ENCODE peak calls at places on chromosomes 6 and 20, in five cellular contexts. U, N, S, B and I are unnamed samples.

GRCh38 chr6:6942826-6943225 is 164.9 kb upstream of the RREB1 start:
- DNase-seq in U (no peak), N (no peak), S (no peak), B (no peak), I (no peak)

GRCh38 chr20:51924509-51924908 is 122.2 kb upstream of the SALL4 start:
- DNase-seq in U (no peak), N (no peak), S (no peak), B (no peak), I (no peak)

GRCh38 chr6:2376429-2377355 is 131.3 kb upstream of the GMDS start:
- DNase-seq in U (peak), N (peak), S (no peak), B (peak), I (peak)

GRCh38 chr6:11398451-11399326 is 138.9 kb upstream of the TMEM170B start:
- DNase-seq in U (no peak), N (no peak), S (no peak), B (no peak), I (no peak)

GRCh38 chr6:122845916-122846632 is 57.0 kb downstream of the SMPDL3A start:
- DNase-seq in U (no peak), N (peak), S (no peak), B (no peak), I (no peak)

GRCh38 chr6:42502990-42503389 is 51.3 kb upstream of the TRERF1 start:
- DNase-seq in U (no peak), N (no peak), S (no peak), B (no peak), I (no peak)

GRCh38 chr6:2450546-2450945 is 205.1 kb upstream of the GMDS start:
- DNase-seq in U (peak), N (no peak), S (peak), B (no peak), I (peak)

GRCh38 chr6:105363100-105363754 is 39.7 kb downstream of the PREP start:
- DNase-seq in U (peak), N (peak), S (no peak), B (no peak), I (no peak)

GRCh38 chr6:105503641-105504040 is 100.8 kb upstream of the PREP start:
- DNase-seq in U (no peak), N (no peak), S (no peak), B (no peak), I (no peak)

GRCh38 chr6:40302856-40303449 is 284.2 kb downstream of the LRFN2 start:
- DNase-seq in U (no peak), N (no peak), S (no peak), B (no peak), I (no peak)

GRCh38 chr6:14550817-14551216 is 433.2 kb downstream of the CD83 start:
- DNase-seq in U (no peak), N (no peak), S (peak), B (no peak), I (no peak)

GRCh38 chr6:26017567-26017966 is 55.0 kb downstream of the TRIM38 start:
- DNase-seq in U (peak), N (peak), S (peak), B (no peak), I (peak)

GRCh38 chr6:15946701-15947390 is 182.0 kb upstream of the MYLIP start:
- DNase-seq in U (no peak), N (no peak), S (no peak), B (no peak), I (no peak)

GRCh38 chr6:107448776-107449175 is 10.6 kb downstream of the PDSS2 start:
- DNase-seq in U (no peak), N (no peak), S (no peak), B (no peak), I (no peak)

GRCh38 chr6:82144852-82145332 is 102.7 kb downstream of the IBTK start:
- DNase-seq in U (peak), N (peak), S (peak), B (peak), I (peak)

GRCh38 chr6:133207754-133208153 is 33.4 kb upstream of the EYA4 start:
- DNase-seq in U (no peak), N (no peak), S (no peak), B (no peak), I (no peak)

GRCh38 chr6:70363741-70364493 is 49.4 kb upstream of the FAM135A start:
- DNase-seq in U (no peak), N (no peak), S (no peak), B (no peak), I (no peak)

GRCh38 chr20:3565851-3566250 is 95.0 kb downstream of the ATRN start:
- DNase-seq in U (no peak), N (no peak), S (no peak), B (no peak), I (no peak)

GRCh38 chr6:140537834-140538680 is 1163.6 kb upstream of the CITED2 start:
- DNase-seq in U (peak), N (peak), S (peak), B (no peak), I (peak)

GRCh38 chr6:2188397-2188796 is 57.0 kb downstream of the GMDS start:
- DNase-seq in U (no peak), N (no peak), S (no peak), B (no peak), I (no peak)

GRCh38 chr6:100948381-100949133 is 67.4 kb upstream of the ASCC3 start:
- DNase-seq in U (peak), N (peak), S (no peak), B (no peak), I (no peak)

GRCh38 chr6:166588691-166589333 is 2.3 kb upstream of the RAMACL start:
- DNase-seq in U (no peak), N (peak), S (no peak), B (no peak), I (no peak)

GRCh38 chr20:11502051-11502450 is 415.6 kb upstream of the BTBD3 start:
- DNase-seq in U (no peak), N (no peak), S (no peak), B (no peak), I (no peak)

GRCh38 chr20:59207235-59207634 is 43.6 kb downstream of the ZNF831 start:
- DNase-seq in U (no peak), N (no peak), S (no peak), B (no peak), I (no peak)

GRCh38 chr6:44667668-44668390 is 280.3 kb downstream of the CDC5L start:
- DNase-seq in U (no peak), N (no peak), S (peak), B (peak), I (no peak)

GRCh38 chr6:100335999-100336398 is 128.7 kb downstream of the SIM1 start:
- DNase-seq in U (no peak), N (no peak), S (no peak), B (no peak), I (no peak)

GRCh38 chr6:48071833-48072232 is 39.2 kb downstream of the PTCHD4 start:
- DNase-seq in U (no peak), N (no peak), S (no peak), B (no peak), I (no peak)

GRCh38 chr6:129312865-129313264 is 397.1 kb downstream of the ARHGAP18 start:
- DNase-seq in U (peak), N (peak), S (no peak), B (peak), I (peak)

GRCh38 chr20:37940161-37940560 is 37.2 kb downstream of the VSTM2L start:
- DNase-seq in U (no peak), N (no peak), S (no peak), B (no peak), I (no peak)

GRCh38 chr6:7991536-7991935 is 72.7 kb downstream of the BLOC1S5 start:
- DNase-seq in U (no peak), N (no peak), S (no peak), B (no peak), I (no peak)

GRCh38 chr20:3706774-3707507 is 5.5 kb downstream of the SIGLEC1 start:
- DNase-seq in U (no peak), N (peak), S (no peak), B (no peak), I (no peak)

GRCh38 chr20:62258499-62259293 is 20.4 kb downstream of the OSBPL2 start:
- DNase-seq in U (peak), N (peak), S (peak), B (no peak), I (peak)

GRCh38 chr20:64101731-64102621 is 5.4 kb downstream of the NPBWR2 start:
- DNase-seq in U (no peak), N (no peak), S (no peak), B (no peak), I (peak)

GRCh38 chr6:33118525-33119123 is 42.8 kb downstream of the HLA-DPB1 start:
- DNase-seq in U (peak), N (peak), S (peak), B (peak), I (peak)

GRCh38 chr20:4230651-4231050 is 215.3 kb upstream of the RNF24 start:
- DNase-seq in U (peak), N (no peak), S (no peak), B (no peak), I (peak)

DNA sequence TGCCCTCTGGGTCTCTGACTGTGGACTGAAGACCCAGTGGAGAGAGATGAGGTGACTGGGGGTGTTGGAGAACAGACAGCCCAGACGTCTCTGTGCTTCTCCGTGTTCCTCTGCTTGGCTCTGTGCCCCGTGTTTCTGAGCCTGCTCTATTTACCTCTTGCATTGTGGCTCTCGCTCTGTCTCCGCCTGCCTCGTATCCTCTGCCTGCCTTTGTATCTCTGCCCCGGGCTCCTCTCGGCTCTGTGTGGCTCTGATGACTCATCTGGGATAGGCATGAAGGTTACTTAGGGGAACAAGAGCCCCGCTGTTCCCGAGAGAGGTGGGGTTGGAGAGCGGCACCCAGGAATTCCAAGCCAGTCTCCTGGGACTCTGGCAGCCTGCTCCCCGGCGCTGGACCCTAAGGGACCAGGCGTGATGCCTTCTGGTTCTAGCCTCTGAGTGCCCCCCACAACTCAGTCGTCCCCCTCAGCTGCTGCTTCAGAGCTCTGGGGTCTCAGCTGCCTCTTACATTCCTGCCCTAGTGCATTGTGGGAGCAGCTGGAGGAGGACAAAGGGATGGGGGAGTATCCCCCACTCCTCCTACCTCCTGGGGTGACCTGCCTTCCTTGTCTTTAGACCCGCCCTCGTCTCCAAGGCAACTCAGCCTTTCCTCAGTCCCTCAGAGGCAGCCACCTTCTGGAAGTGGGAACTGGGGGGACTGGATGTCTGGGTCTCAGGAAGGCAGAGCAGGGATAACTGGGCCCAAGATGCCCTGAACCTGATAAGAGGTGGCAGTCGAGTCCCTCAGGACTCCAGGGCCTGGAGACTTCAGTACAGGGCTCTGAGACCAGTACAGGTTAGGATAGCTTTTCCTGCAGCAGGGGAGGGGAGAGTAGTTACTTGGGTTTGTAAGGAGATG is 1.9 kb downstream of the DDR1 start:
- DNase-seq in U (peak), N (peak), S (no peak), B (peak), I (peak)
- H3K27ac ChIP-seq in U (peak), N (peak), S (peak), B (peak), I (peak)

GRCh38 chr20:32330555-32330897 is 27.6 kb upstream of the ASXL1 start:
- DNase-seq in U (no peak), N (no peak), S (no peak), B (no peak), I (no peak)

GRCh38 chr20:32332614-32333013 is 25.5 kb upstream of the ASXL1 start:
- DNase-seq in U (peak), N (peak), S (no peak), B (no peak), I (peak)

GRCh38 chr20:32329817-32330554 is 28.1 kb upstream of the ASXL1 start:
- DNase-seq in U (no peak), N (no peak), S (no peak), B (no peak), I (peak)

GRCh38 chr20:32333988-32334885 is 23.9 kb upstream of the ASXL1 start:
- DNase-seq in U (no peak), N (no peak), S (no peak), B (no peak), I (no peak)

GRCh38 chr20:32333181-32333987 is 24.7 kb upstream of the ASXL1 start:
- DNase-seq in U (no peak), N (no peak), S (no peak), B (no peak), I (no peak)
- TF ChIP-seq CTCF in U (no peak), N (no peak), S (no peak), B (no peak), I (no peak)

GRCh38 chr6:57006101-57006500 is 40.4 kb upstream of the KIAA1586 start:
- DNase-seq in U (no peak), N (no peak), S (no peak), B (no peak), I (no peak)
- H3K27ac ChIP-seq in U (no peak), N (no peak), S (no peak), B (no peak), I (no peak)

GRCh38 chr20:49207071-49207470 is 12.1 kb upstream of the DDX27 start:
- DNase-seq in U (no peak), N (no peak), S (no peak), B (no peak), I (no peak)
- TF ChIP-seq CTCF in U (no peak), N (peak), S (no peak), B (peak), I (peak)

GRCh38 chr20:44762466-44763140 is 16.9 kb downstream of the KCNK15 start:
- DNase-seq in U (no peak), N (no peak), S (no peak), B (no peak), I (no peak)
- H3K27ac ChIP-seq in U (no peak), N (no peak), S (no peak), B (no peak), I (no peak)

DNA sequence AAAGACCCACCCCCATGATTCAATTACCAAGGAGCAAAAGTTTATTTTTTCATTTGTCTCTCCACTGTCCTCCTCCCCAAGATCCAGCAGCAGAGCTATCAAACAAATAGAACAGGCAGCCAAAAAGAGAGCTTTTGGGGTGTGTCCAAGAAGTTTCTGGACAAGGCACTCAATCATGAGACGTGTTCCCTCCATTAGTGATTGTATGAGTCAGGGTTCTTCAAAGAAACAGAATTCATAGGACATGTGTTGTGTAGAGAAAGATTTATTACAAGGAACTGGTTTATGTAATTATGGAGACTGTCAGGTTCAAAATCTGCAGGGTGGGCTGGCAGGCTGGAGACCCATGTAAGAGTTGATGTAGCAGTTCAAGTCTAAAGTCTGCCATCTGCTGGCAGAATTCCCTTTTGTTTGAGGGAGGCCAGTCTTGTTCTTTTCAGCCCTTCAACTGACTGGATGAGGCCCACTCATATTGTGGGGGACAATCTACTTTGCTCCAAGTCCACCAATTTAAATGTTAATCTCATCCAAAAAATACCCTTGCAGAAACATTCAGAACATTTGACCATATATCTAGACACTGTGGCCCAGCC is 248.1 kb upstream of the OPRM1 start:
- DNase-seq in U (no peak), N (peak), S (no peak), B (peak), I (no peak)
- TF ChIP-seq CTCF in U (no peak), N (peak), S (no peak), B (peak), I (no peak)

DNA sequence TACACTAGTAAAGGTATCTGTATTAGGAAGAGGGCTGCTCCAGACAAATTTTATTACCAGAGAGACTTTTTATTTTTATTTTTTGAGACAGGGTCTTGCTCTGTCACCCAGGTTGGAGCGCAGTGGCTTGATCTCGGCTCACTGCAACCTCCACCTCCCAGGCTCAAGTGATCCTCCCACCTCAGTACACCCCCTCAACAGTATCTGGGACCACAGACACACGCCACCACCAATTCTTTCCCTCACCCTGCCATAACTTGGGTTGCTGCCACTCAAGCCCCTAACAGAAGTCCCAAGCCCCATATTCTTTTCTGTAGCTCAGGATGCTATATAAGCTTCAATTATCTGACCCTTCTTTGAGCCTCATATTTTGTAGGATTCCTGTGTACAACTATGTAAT is 6.9 kb downstream of the BCL2L1 start:
- DNase-seq in U (no peak), N (no peak), S (no peak), B (no peak), I (no peak)
- H3K27ac ChIP-seq in U (peak), N (no peak), S (peak), B (peak), I (peak)

GRCh38 chr6:29531668-29532067 is 27.9 kb downstream of the UBD start:
- DNase-seq in U (peak), N (peak), S (no peak), B (no peak), I (peak)
- TF ChIP-seq CTCF in U (no peak), N (no peak), S (no peak), B (no peak), I (no peak)

DNA sequence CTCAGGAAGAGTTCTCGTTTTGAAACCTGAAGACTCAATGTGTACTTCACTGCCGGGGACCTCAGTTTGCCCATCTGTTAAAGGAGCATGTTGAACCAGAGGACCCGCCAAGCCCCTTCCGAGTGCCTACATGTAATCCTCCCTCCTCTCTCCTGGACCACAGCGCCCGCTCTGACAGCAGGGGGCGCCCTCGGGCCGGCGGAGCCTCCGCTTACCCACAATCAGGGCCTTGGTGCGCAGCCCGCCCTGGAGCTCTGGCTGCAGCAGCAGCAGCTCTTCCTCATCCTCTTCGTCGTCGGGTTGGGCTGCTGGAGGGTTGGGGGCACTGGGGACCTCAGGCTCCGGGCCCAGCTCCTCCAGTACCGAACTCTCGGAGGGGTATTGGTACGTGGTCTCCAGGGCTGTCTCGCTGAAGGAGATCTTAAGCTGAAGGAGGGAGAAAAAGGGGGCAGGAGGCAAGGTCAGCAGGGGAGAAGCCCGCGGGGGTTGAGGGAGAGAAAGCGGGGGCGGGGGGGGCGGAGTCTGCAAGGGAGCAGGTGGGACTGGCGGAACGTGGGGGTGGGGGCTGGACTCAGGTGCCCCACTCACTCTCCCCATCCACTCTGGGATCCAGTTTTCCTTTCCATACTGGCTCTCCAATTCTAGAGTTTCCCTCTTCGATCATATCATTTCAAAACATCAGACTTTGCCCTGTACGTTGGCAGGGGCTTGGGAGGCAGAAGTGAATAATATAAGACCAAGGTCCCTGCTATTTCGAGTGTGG is 6.3 kb upstream of the DHX16 start:
- DNase-seq in U (peak), N (peak), S (peak), B (no peak), I (peak)
- H3K27ac ChIP-seq in U (no peak), N (no peak), S (peak), B (peak), I (peak)

DNA sequence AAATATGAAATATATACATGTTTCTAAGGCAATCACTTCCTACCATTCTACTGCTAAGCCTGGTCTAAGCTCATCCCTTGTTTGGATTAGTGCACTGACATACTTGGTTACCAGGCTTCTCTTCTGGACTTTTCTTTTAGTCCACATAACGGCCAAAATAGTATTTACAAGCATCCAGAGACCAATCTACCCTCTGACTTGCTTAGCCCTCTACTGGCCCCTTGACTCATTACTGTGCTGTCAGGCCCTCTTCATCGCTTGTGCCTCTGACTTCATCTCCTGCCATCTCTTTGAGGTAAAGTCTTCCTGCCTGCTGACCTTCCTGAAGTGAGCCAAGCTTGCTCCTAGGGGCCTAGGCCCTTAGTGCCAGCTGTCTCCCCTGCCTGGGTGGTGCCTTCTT is 35.1 kb downstream of the TULP4 start:
- DNase-seq in U (no peak), N (no peak), S (no peak), B (no peak), I (no peak)
- TF ChIP-seq CTCF in U (no peak), N (peak), S (no peak), B (no peak), I (no peak)